ENCODE peak calls at places on chromosomes 2 and 18, in eight cellular contexts. I, Q, V, R, F, L, U and N are unnamed samples.

GRCh38 chr2:165277295-165277694 is 38.1 kb downstream of the SCN2A start:
- DNase-seq in I (no peak), Q (no peak), V (no peak), R (no peak), F (no peak), L (no peak), U (no peak), N (no peak)

GRCh38 chr2:234243871-234244565 is 193.5 kb downstream of the SPP2 start:
- DNase-seq in I (no peak), Q (no peak), V (no peak), R (peak; percentile 86), F (no peak), L (no peak), U (no peak), N (no peak)

GRCh38 chr18:4444306-4444705 is 10.8 kb downstream of the DLGAP1 start:
- DNase-seq in I (no peak), Q (no peak), V (no peak), R (no peak), F (no peak), L (no peak), U (no peak), N (no peak)

GRCh38 chr18:48541747-48542108 is 2.9 kb downstream of the CTIF start:
- DNase-seq in I (no peak), Q (no peak), V (no peak), R (no peak), F (no peak), L (no peak), U (no peak), N (no peak)

GRCh38 chr18:49013961-49014604 is 63.3 kb upstream of the SMAD7 start:
- DNase-seq in I (peak; percentile 25), Q (no peak), V (no peak), R (no peak), F (peak; percentile 28), L (no peak), U (peak; percentile 64), N (peak; percentile 35)

GRCh38 chr2:175726213-175726612 is 275.9 kb downstream of the LNPK start:
- DNase-seq in I (no peak), Q (no peak), V (no peak), R (no peak), F (peak; percentile 17), L (no peak), U (no peak), N (no peak)

GRCh38 chr2:222959358-222959757 is 92.6 kb upstream of the KCNE4 start:
- DNase-seq in I (no peak), Q (no peak), V (peak; percentile 39), R (peak; percentile 57), F (peak; percentile 98), L (no peak), U (peak; percentile 75), N (no peak)

GRCh38 chr2:167292430-167293171 is 404.3 kb downstream of the XIRP2 start:
- DNase-seq in I (peak; percentile 55), Q (peak; percentile 44), V (peak; percentile 91), R (peak; percentile 80), F (peak; percentile 56), L (peak; percentile 78), U (peak; percentile 94), N (peak; percentile 92)

GRCh38 chr18:9750606-9751304 is 42.7 kb downstream of the RAB31 start:
- DNase-seq in I (no peak), Q (no peak), V (no peak), R (no peak), F (peak; percentile 10), L (no peak), U (no peak), N (no peak)

GRCh38 chr18:51164327-51165290 is 32.9 kb downstream of the MEX3C start:
- DNase-seq in I (no peak), Q (no peak), V (no peak), R (no peak), F (no peak), L (no peak), U (no peak), N (no peak)

GRCh38 chr2:238476258-238476657 is 49.5 kb downstream of the ASB1 start:
- DNase-seq in I (no peak), Q (no peak), V (no peak), R (no peak), F (no peak), L (no peak), U (no peak), N (no peak)
- H3K9me3 ChIP-seq in I (no peaks in the 10 kb centered on the region), Q (peaks cover 15% of the 10 kb centered on the region), V (peaks cover 2% of the 10 kb centered on the region), R (peaks cover 42% of the 10 kb centered on the region), F (peaks cover 19% of the 10 kb centered on the region), L (peaks cover 23% of the 10 kb centered on the region), U (peaks cover 4% of the 10 kb centered on the region), N (peaks cover 48% of the 10 kb centered on the region)

GRCh38 chr18:56076735-56077134 is 488.7 kb upstream of the TCF4 start:
- DNase-seq in I (no peak), Q (no peak), V (no peak), R (no peak), F (no peak), L (no peak), U (no peak), N (no peak)
- H3K9me3 ChIP-seq in I (no peaks in the 10 kb centered on the region), Q (no peaks in the 10 kb centered on the region), V (no peaks in the 10 kb centered on the region), R (no peaks in the 10 kb centered on the region), F (no peaks in the 10 kb centered on the region), L (no peaks in the 10 kb centered on the region), U (no peaks in the 10 kb centered on the region), N (no peaks in the 10 kb centered on the region)

GRCh38 chr2:115292742-115293141 is 850.3 kb downstream of the DPP10 start:
- DNase-seq in I (no peak), Q (no peak), V (no peak), R (no peak), F (no peak), L (no peak), U (no peak), N (no peak)

GRCh38 chr2:115294999-115295398 is 852.6 kb downstream of the DPP10 start:
- DNase-seq in I (no peak), Q (no peak), V (no peak), R (no peak), F (no peak), L (no peak), U (no peak), N (no peak)

GRCh38 chr2:115290478-115290877 is 848.0 kb downstream of the DPP10 start:
- DNase-seq in I (no peak), Q (no peak), V (no peak), R (no peak), F (no peak), L (no peak), U (no peak), N (no peak)
- H3K9me3 ChIP-seq in I (no peaks in the 10 kb centered on the region), Q (no peaks in the 10 kb centered on the region), V (no peaks in the 10 kb centered on the region), R (no peaks in the 10 kb centered on the region), F (no peaks in the 10 kb centered on the region), L (no peaks in the 10 kb centered on the region), U (no peaks in the 10 kb centered on the region), N (no peaks in the 10 kb centered on the region)

GRCh38 chr2:116911520-116911919 is 903.0 kb upstream of the DDX18 start:
- DNase-seq in I (no peak), Q (no peak), V (no peak), R (no peak), F (no peak), L (no peak), U (no peak), N (no peak)
- H3K9me3 ChIP-seq in I (no peaks in the 10 kb centered on the region), Q (no peaks in the 10 kb centered on the region), V (no peaks in the 10 kb centered on the region), R (no peaks in the 10 kb centered on the region), F (no peaks in the 10 kb centered on the region), L (no peaks in the 10 kb centered on the region), U (no peaks in the 10 kb centered on the region), N (no peaks in the 10 kb centered on the region)